ENCODE peak calls at places on chromosomes 4 and X, in six cellular contexts. T, X, Y, M, K and W are unnamed samples.

GRCh38 chr4:47031011-47031678 is at the start of gene GABRB1:
- DNase-seq in T (peak), Y (peak), K (peak), X (peak), M (peak), W (peak)

GRCh38 chr4:19776021-19776459 is 475.7 kb upstream of the SLIT2 start:
- DNase-seq in Y (no peak), M (peak), K (peak), T (peak), X (peak), W (peak)

GRCh38 chrX:57528670-57529255 is 63.0 kb upstream of the ZXDB start:
- DNase-seq in M (peak), T (peak), X (no peak), K (no peak), Y (no peak), W (peak)

GRCh38 chr4:156754832-156755570 is 216.6 kb downstream of the PDGFC start:
- DNase-seq in Y (no peak), K (no peak), T (no peak), M (peak), X (no peak), W (no peak)

GRCh38 chr4:41749650-41750049 is 1.1 kb upstream of the PHOX2B start:
- DNase-seq in M (no peak), T (no peak), X (no peak), K (no peak), Y (no peak), W (no peak)

GRCh38 chrX:53544936-53545335 is 110.8 kb upstream of the HSD17B10 start:
- DNase-seq in Y (no peak), T (no peak), K (no peak), M (no peak), X (no peak), W (no peak)

GRCh38 chr4:159127745-159128518 is 25.1 kb downstream of the RAPGEF2 start:
- DNase-seq in M (no peak), K (no peak), T (no peak), Y (no peak), X (no peak), W (no peak)

GRCh38 chr4:151276787-151277557 is at the start of gene PRSS48:
- DNase-seq in K (peak), T (peak), Y (peak), X (peak), M (peak), W (peak)

GRCh38 chrX:142244568-142244967 is 39.5 kb upstream of the MAGEC2 start:
- DNase-seq in T (no peak), X (no peak), Y (no peak), K (no peak), M (no peak), W (no peak)

GRCh38 chrX:110125435-110125834 is 122.5 kb downstream of the TMEM164 start:
- DNase-seq in K (no peak), M (no peak), T (peak), Y (no peak), X (no peak), W (no peak)